ENCODE peak calls at places on chromosomes 11 and 22, in seven cellular contexts. Z, K, M, W, P, U and E are unnamed samples.
A peak's percentile ranks its signal among the peaks of the same experiment; 100 is the strongest.

GRCh38 chr22:22558972-22559603 is at the start of gene PRAME:
- DNase-seq in Z (no peak), K (peak; percentile 93), M (peak; percentile 26), W (peak; percentile 74), P (peak; percentile 55), U (peak; percentile 80), E (no peak)

GRCh38 chr11:111976614-111977140 is 39.5 kb downstream of the DIXDC1 start:
- DNase-seq in Z (no peak), K (peak; percentile 35), M (peak; percentile 28), W (no peak), P (peak; percentile 17), U (no peak), E (peak; percentile 63)

GRCh38 chr11:66429983-66430602 is 8.6 kb downstream of the MRPL11 start:
- DNase-seq in Z (peak; percentile 69), K (peak; percentile 83), M (peak; percentile 62), W (peak; percentile 78), P (peak; percentile 83), U (peak; percentile 44), E (peak; percentile 69)

GRCh38 chr22:46672731-46673130 is 52.5 kb downstream of the GRAMD4 start:
- DNase-seq in Z (no peak), K (no peak), M (no peak), W (no peak), P (no peak), U (no peak), E (no peak)

GRCh38 chr22:32583921-32584335 is 109.3 kb downstream of the FBXO7 start:
- DNase-seq in Z (no peak), K (no peak), M (no peak), W (no peak), P (peak; percentile 68), U (no peak), E (no peak)

GRCh38 chr11:134482865-134483264 is 70.8 kb upstream of the B3GAT1 start:
- DNase-seq in Z (no peak), K (no peak), M (no peak), W (no peak), P (no peak), U (no peak), E (no peak)

GRCh38 chr11:94175545-94175944 is 46.9 kb downstream of the PANX1 start:
- DNase-seq in Z (no peak), K (no peak), M (no peak), W (no peak), P (peak; percentile 82), U (no peak), E (no peak)

GRCh38 chr22:50202130-50202671 is 1.4 kb downstream of the SELENOO start:
- DNase-seq in Z (no peak), K (no peak), M (no peak), W (no peak), P (no peak), U (no peak), E (no peak)